ENCODE peak calls at places on chromosomes 12 and 14, in five cellular contexts. V is neural progenitor cell, S is heart right ventricle, I is GM23338, C is fibroblast of pulmonary artery. R is an unnamed sample.

GRCh38 chr12:13350381-13350780 is 153.9 kb downstream of the EMP1 start:
- DNase-seq in C (no peak), I (no peak), V (no peak), S (no peak), R (no peak)

GRCh38 chr14:36313898-36314297 is 6.5 kb downstream of the MBIP start:
- DNase-seq in S (no peak), C (no peak), I (peak; percentile 21), V (no peak), R (no peak)

GRCh38 chr12:113860059-113860820 is 105.9 kb downstream of the RBM19 start:
- DNase-seq in C (no peak), S (no peak), I (peak; percentile 69), V (peak; percentile 69), R (no peak)

GRCh38 chr14:30874999-30875787 is 834 bp downstream of the COCH start:
- DNase-seq in V (peak; percentile 50), S (no peak), C (no peak), I (peak; percentile 59), R (no peak)

GRCh38 chr12:67173258-67173657 is 95.9 kb upstream of the CAND1 start:
- DNase-seq in S (no peak), V (no peak), C (no peak), I (no peak), R (no peak)

GRCh38 chr12:12582193-12582881 is 19.7 kb upstream of the DUSP16 start:
- DNase-seq in V (no peak), I (no peak), C (no peak), S (no peak), R (no peak)

GRCh38 chr14:91400696-91401095 is 16.9 kb downstream of the CCDC88C start:
- DNase-seq in I (no peak), C (peak; percentile 35), S (no peak), V (no peak), R (no peak)

GRCh38 chr14:89600950-89601826 is 184.2 kb upstream of the FOXN3 start:
- DNase-seq in V (no peak), S (no peak), C (peak; percentile 40), I (no peak), R (no peak)

GRCh38 chr12:60279224-60279623 is 683.4 kb downstream of the SLC16A7 start:
- DNase-seq in S (no peak), I (no peak), C (peak; percentile 54), V (no peak), R (no peak)

GRCh38 chr14:103908580-103908979 is 19.7 kb upstream of the TDRD9 start:
- DNase-seq in S (no peak), C (no peak), V (no peak), I (no peak), R (no peak)

GRCh38 chr14:46368275-46368674 is 283.3 kb downstream of the RPL10L start:
- DNase-seq in I (no peak), S (no peak), V (no peak), C (no peak), R (no peak)

GRCh38 chr14:33287204-33287603 is 348.5 kb downstream of the NPAS3 start:
- DNase-seq in I (no peak), V (no peak), S (no peak), C (no peak), R (peak; percentile 79)

GRCh38 chr12:5433081-5433839 is 1.4 kb downstream of the NTF3 start:
- DNase-seq in V (peak; percentile 65), S (no peak), C (no peak), I (peak; percentile 62), R (no peak)

GRCh38 chr14:39268393-39268792 is 34.7 kb downstream of the MIA2 start:
- DNase-seq in I (no peak), S (no peak), C (peak; percentile 26), V (peak; percentile 8), R (no peak)

GRCh38 chr12:42372154-42372791 is 46.3 kb downstream of the PPHLN1 start:
- DNase-seq in V (peak; percentile 73), S (peak; percentile 21), C (peak; percentile 62), I (peak; percentile 85), R (no peak)

GRCh38 chr12:108128221-108129016 is 669 bp upstream of the WSCD2 start:
- DNase-seq in V (no peak), C (no peak), I (no peak), S (no peak), R (no peak)
- H3K4me3 ChIP-seq in V (peak overlapping the region; percentile 96), C (no peak overlapping the region), I (peak overlapping the region; percentile 86), S (no peak overlapping the region), R (no peak overlapping the region)

GRCh38 chr12:88638956-88639355 is 58.7 kb upstream of the KITLG start:
- DNase-seq in I (no peak), S (no peak), V (no peak), C (peak; percentile 74), R (no peak)

GRCh38 chr12:88634008-88634407 is 53.7 kb upstream of the KITLG start:
- DNase-seq in V (no peak), S (no peak), I (no peak), C (no peak), R (no peak)

GRCh38 chr12:88628856-88629509 is 48.7 kb upstream of the KITLG start:
- DNase-seq in C (no peak), S (no peak), V (no peak), I (no peak), R (no peak)

GRCh38 chr12:88638388-88638787 is 58.1 kb upstream of the KITLG start:
- DNase-seq in V (peak; percentile 31), C (peak; percentile 34), I (peak; percentile 20), S (peak; percentile 12), R (no peak)

DNA sequence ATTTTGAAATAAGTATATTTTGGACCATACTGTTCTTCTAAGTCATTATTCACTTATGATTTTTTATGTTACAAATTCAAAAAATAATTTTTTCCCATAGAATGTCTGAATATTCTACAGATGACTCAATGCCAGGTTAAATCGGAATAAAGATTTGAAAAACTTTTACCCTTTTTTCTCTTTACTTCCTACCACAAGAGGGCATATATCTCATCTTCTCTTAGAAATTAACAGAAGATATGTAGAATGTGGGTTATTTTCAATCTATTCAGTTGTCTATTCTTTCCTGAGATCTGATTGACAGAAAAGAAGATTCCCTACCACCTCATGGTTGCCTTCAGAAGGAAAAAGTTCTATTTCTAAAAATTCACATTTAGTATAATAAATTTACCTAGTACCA is 53.0 kb upstream of the KITLG start:
- DNase-seq in S (no peak), V (no peak), C (no peak), I (peak; percentile 21), R (no peak)
- TF ChIP-seq CTCF in S (peak; percentile 21), V (peak; percentile 53), C (peak; percentile 36), I (no peak), R (peak; percentile 40)

DNA sequence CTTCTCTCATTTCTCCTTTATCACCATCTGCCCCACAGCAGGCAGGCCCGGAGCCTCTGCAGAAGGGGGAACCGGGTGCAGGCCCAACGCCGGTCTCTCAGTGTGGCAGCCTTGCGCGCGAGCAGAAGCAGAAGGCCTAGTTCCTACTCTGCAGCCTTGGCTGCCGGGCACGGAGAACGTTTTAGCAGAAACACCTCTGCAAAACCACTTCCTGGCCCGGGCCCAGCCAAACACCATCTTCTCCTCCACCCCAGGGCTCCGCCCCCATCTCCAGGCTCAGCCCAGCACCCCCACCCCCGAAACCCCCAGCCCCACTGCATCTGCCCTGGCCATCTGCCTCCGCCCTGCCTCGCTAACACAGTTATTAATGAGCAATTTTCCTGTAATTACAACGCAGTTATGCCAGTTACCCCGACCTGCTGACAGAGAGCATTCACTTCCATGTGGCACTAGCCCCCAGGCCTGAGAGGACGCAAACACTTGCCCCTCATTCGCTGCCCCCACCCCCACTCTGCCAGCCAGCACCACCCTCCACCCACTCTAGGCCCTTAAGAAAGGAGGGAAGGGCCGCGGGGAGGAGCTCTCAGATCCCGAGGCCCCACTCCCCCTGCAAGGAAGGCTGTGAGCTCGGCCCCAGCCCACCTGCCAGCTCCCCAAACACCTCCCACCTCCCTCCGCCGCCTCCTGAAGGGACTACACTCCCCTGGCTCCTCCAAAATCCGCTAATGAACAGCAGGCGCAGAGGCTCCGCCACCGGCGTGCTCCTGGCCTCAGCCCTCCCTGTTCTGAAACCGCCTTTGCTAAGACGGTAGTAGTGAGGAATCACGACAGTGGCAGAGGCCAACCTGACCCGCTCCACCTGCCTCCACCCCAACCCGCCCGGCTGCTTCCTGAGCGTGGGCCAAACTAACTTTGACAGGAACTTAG is 44.7 kb upstream of the FBRSL1 start:
- DNase-seq in I (peak; percentile 37), C (no peak), S (no peak), V (peak; percentile 69), R (no peak)
- H3K4me3 ChIP-seq in I (peak overlapping the region; percentile 55), C (peak overlapping the region; percentile 48), S (no peak overlapping the region), V (peak overlapping the region; percentile 56), R (peak overlapping the region; percentile 36)

DNA sequence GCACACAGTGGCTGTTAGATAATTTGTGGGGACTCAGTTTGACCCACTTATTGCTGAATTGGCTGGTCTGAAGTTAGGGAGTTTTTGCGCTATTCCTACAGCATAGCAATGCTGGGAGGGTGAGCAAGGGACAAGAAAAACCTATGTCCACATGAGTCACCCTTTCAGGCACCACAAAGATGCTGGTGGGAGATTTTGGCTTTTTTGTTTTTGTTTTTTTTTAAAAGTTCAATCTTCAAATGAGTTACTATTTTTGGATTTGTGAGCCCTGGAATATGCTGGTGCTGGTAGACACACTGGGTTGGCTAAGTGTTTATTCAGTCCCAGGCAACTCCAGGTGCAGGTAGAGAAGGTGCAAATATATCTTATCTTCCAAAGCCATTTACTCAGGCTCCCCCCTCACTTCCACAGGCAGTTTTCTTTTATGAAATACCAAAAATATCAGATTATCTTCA is 143.4 kb downstream of the BTG1 start:
- DNase-seq in S (no peak), I (no peak), V (no peak), C (no peak), R (no peak)
- TF ChIP-seq CTCF in S (no peak), I (no peak), V (no peak), C (no peak), R (no peak)

DNA sequence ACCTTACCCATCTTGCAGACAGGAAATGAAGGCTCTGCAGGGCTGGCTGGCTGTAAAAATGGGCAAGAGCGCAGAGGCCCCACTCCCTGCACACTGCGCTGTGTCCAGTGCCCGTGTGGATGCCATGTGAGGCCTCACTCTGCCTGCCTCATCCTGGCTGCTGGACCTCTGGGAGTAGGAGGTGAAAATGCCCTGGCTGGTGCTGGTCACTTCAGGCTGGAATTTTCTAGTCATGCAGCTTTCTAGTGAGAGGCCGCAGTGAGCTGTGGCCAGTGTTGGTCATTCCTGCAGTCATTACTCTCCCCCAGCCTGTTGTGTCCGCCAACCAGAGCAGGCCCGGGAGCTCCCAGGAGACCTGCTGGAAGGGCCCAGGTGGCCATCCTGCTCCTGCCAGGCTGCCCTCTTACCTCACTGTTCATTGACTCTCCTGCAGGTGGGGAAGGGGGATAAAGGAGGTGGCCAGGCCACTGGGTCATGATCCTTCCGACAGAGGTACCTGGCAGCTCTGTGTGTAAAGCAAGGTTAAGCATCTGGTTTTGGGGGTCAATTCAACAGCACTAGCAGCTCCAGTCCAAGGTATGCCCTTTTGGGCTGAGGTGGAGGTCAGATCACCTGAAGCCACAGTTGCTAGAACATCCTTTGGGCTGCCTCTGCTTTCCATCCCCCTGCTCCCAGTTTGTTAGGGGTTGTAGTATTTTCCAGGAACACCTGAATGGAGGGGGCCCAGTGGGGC is 39.8 kb downstream of the SH2B3 start:
- DNase-seq in I (no peak), S (no peak), V (no peak), C (no peak), R (no peak)
- H3K4me3 ChIP-seq in I (no peak overlapping the region), S (no peak overlapping the region), V (no peak overlapping the region), C (no peak overlapping the region), R (no peak overlapping the region)

GRCh38 chr12:3469711-3470110 is 21.3 kb upstream of the PRMT8 start:
- DNase-seq in C (no peak), V (no peak), I (no peak), S (no peak), R (no peak)

GRCh38 chr12:3473171-3473570 is 17.8 kb upstream of the PRMT8 start:
- DNase-seq in V (no peak), I (no peak), C (no peak), S (no peak), R (no peak)

GRCh38 chr12:3473844-3474243 is 17.2 kb upstream of the PRMT8 start:
- DNase-seq in V (no peak), S (no peak), C (no peak), I (peak; percentile 21), R (no peak)

GRCh38 chr12:3468329-3468728 is 22.7 kb upstream of the PRMT8 start:
- DNase-seq in S (no peak), C (no peak), I (no peak), V (no peak), R (no peak)

GRCh38 chr12:3470296-3470695 is 20.7 kb upstream of the PRMT8 start:
- DNase-seq in V (no peak), I (no peak), C (no peak), S (no peak), R (no peak)
- TF ChIP-seq CTCF in V (no peak), I (no peak), C (no peak), S (no peak), R (no peak)

R was measured in epithelial cell of proximal tubule.